ENCODE peak calls at places on chromosome 14, in seven cellular contexts. One of them, this sample, is unnamed.

GRCh38 chr14:104266643-104267575 is 128.5 kb downstream of the KIF26A start:
- DNase-seq in substantia nigra: no peak
- DNase-seq in HT1080: no peak
- DNase-seq in fibroblast of mammary gland: no peak
- DNase-seq in PC-9: no peak
- DNase-seq in SJSA1: no peak
- DNase-seq in Kasumi-1: no peak
- DNase-seq in this sample: no peak

GRCh38 chr14:25431211-25432076 is 381.5 kb upstream of the STXBP6 start:
- DNase-seq in substantia nigra: no peak
- DNase-seq in SJSA1: no peak
- DNase-seq in Kasumi-1: peak
- DNase-seq in fibroblast of mammary gland: peak
- DNase-seq in PC-9: no peak
- DNase-seq in HT1080: peak
- DNase-seq in this sample: no peak

GRCh38 chr14:74083784-74084276 is 423 bp downstream of the ALDH6A1 start:
- DNase-seq in PC-9: no peak
- DNase-seq in Kasumi-1: no peak
- DNase-seq in SJSA1: no peak
- DNase-seq in HT1080: peak
- DNase-seq in fibroblast of mammary gland: no peak
- DNase-seq in substantia nigra: no peak
- DNase-seq in this sample: no peak

GRCh38 chr14:32706672-32707071 is 232.0 kb upstream of the NPAS3 start:
- DNase-seq in Kasumi-1: no peak
- DNase-seq in substantia nigra: no peak
- DNase-seq in fibroblast of mammary gland: no peak
- DNase-seq in SJSA1: no peak
- DNase-seq in PC-9: no peak
- DNase-seq in HT1080: no peak
- DNase-seq in this sample: no peak

GRCh38 chr14:95652690-95653089 is 33.5 kb upstream of the TCL1B start:
- DNase-seq in HT1080: no peak
- DNase-seq in PC-9: no peak
- DNase-seq in substantia nigra: no peak
- DNase-seq in SJSA1: no peak
- DNase-seq in Kasumi-1: no peak
- DNase-seq in fibroblast of mammary gland: no peak
- DNase-seq in this sample: no peak

GRCh38 chr14:26290007-26290530 is 307.8 kb downstream of the NOVA1 start:
- DNase-seq in Kasumi-1: no peak
- DNase-seq in substantia nigra: no peak
- DNase-seq in PC-9: no peak
- DNase-seq in fibroblast of mammary gland: peak
- DNase-seq in SJSA1: peak
- DNase-seq in HT1080: peak
- DNase-seq in this sample: peak

GRCh38 chr14:23454445-23454856 is 15.1 kb upstream of the NGDN start:
- DNase-seq in SJSA1: no peak
- DNase-seq in HT1080: no peak
- DNase-seq in PC-9: no peak
- DNase-seq in fibroblast of mammary gland: no peak
- DNase-seq in substantia nigra: no peak
- DNase-seq in Kasumi-1: no peak
- DNase-seq in this sample: no peak

GRCh38 chr14:88729159-88729558 is 63.6 kb downstream of the EML5 start:
- DNase-seq in SJSA1: no peak
- DNase-seq in HT1080: no peak
- DNase-seq in substantia nigra: no peak
- DNase-seq in PC-9: no peak
- DNase-seq in fibroblast of mammary gland: no peak
- DNase-seq in Kasumi-1: peak
- DNase-seq in this sample: peak

GRCh38 chr14:95338436-95338835 is 18.7 kb upstream of the CLMN start:
- DNase-seq in fibroblast of mammary gland: no peak
- DNase-seq in SJSA1: no peak
- DNase-seq in Kasumi-1: no peak
- DNase-seq in substantia nigra: no peak
- DNase-seq in HT1080: no peak
- DNase-seq in PC-9: no peak
- DNase-seq in this sample: no peak

GRCh38 chr14:74875941-74876913 is at the start of gene PROX2:
- DNase-seq in Kasumi-1: peak
- DNase-seq in PC-9: no peak
- DNase-seq in fibroblast of mammary gland: peak
- DNase-seq in substantia nigra: peak
- DNase-seq in HT1080: no peak
- DNase-seq in SJSA1: no peak
- DNase-seq in this sample: no peak

GRCh38 chr14:54692261-54692861 is 125.4 kb downstream of the SAMD4A start:
- DNase-seq in HT1080: no peak
- DNase-seq in PC-9: no peak
- DNase-seq in substantia nigra: no peak
- DNase-seq in fibroblast of mammary gland: peak
- DNase-seq in SJSA1: no peak
- DNase-seq in Kasumi-1: no peak
- DNase-seq in this sample: no peak

GRCh38 chr14:87732562-87732961 is 260.4 kb downstream of the GALC start:
- DNase-seq in SJSA1: no peak
- DNase-seq in Kasumi-1: no peak
- DNase-seq in fibroblast of mammary gland: no peak
- DNase-seq in PC-9: no peak
- DNase-seq in HT1080: no peak
- DNase-seq in substantia nigra: no peak
- DNase-seq in this sample: no peak

GRCh38 chr14:104238424-104239184 is 100.2 kb downstream of the KIF26A start:
- DNase-seq in substantia nigra: no peak
- DNase-seq in HT1080: no peak
- DNase-seq in fibroblast of mammary gland: no peak
- DNase-seq in SJSA1: no peak
- DNase-seq in Kasumi-1: no peak
- DNase-seq in PC-9: no peak
- DNase-seq in this sample: no peak

GRCh38 chr14:37903561-37904191 is 304.0 kb upstream of the SSTR1 start:
- DNase-seq in Kasumi-1: peak
- DNase-seq in substantia nigra: no peak
- DNase-seq in SJSA1: peak
- DNase-seq in fibroblast of mammary gland: peak
- DNase-seq in PC-9: peak
- DNase-seq in HT1080: peak
- DNase-seq in this sample: peak

GRCh38 chr14:105945891-105946290 is 419.5 kb downstream of the TMEM121 start:
- DNase-seq in SJSA1: no peak
- DNase-seq in fibroblast of mammary gland: no peak
- DNase-seq in Kasumi-1: peak
- DNase-seq in HT1080: no peak
- DNase-seq in PC-9: no peak
- DNase-seq in substantia nigra: no peak
- DNase-seq in this sample: no peak

GRCh38 chr14:81455344-81455743 is 55.2 kb upstream of the STON2 start:
- DNase-seq in SJSA1: no peak
- DNase-seq in substantia nigra: no peak
- DNase-seq in PC-9: no peak
- DNase-seq in Kasumi-1: no peak
- DNase-seq in fibroblast of mammary gland: no peak
- DNase-seq in HT1080: no peak
- DNase-seq in this sample: no peak

GRCh38 chr14:36975834-36976233 is 196.6 kb downstream of the SLC25A21 start:
- DNase-seq in HT1080: no peak
- DNase-seq in Kasumi-1: no peak
- DNase-seq in SJSA1: no peak
- DNase-seq in substantia nigra: no peak
- DNase-seq in fibroblast of mammary gland: peak
- DNase-seq in PC-9: no peak
- DNase-seq in this sample: no peak

GRCh38 chr14:85527006-85527405 is 2.9 kb upstream of the FLRT2 start:
- DNase-seq in Kasumi-1: no peak
- DNase-seq in substantia nigra: no peak
- DNase-seq in fibroblast of mammary gland: peak
- DNase-seq in SJSA1: peak
- DNase-seq in HT1080: peak
- DNase-seq in PC-9: no peak
- DNase-seq in this sample: peak